ENCODE peak calls at places on chromosomes 11 and 22, in five cellular contexts. W is GM23338, T is heart right ventricle, N is cardiac fibroblast, M is OCI-LY7. S is an unnamed sample.

GRCh38 chr11:122178795-122179194 is 62.8 kb upstream of the BLID start:
- DNase-seq in M (no peak), W (no peak), N (peak; percentile 47), T (no peak), S (no peak)

GRCh38 chr11:31722754-31723153 is 88.4 kb downstream of the PAX6 start:
- DNase-seq in T (no peak), N (no peak), W (no peak), M (no peak), S (no peak)

GRCh38 chr11:84993386-84993785 is 633.8 kb downstream of the DLG2 start:
- DNase-seq in N (peak; percentile 36), M (peak; percentile 1), T (no peak), W (peak; percentile 75), S (no peak)

GRCh38 chr11:86977441-86978050 is 22.4 kb upstream of the FZD4 start:
- DNase-seq in W (no peak), T (peak; percentile 16), M (no peak), N (peak; percentile 18), S (no peak)

GRCh38 chr11:62546937-62547625 is 475 bp upstream of the AHNAK start:
- DNase-seq in N (peak; percentile 58), W (peak; percentile 60), T (no peak), M (no peak), S (no peak)

GRCh38 chr11:36251716-36252307 is 37.4 kb downstream of the COMMD9 start:
- DNase-seq in W (no peak), M (no peak), T (no peak), N (no peak), S (no peak)

GRCh38 chr11:126573325-126574076 is 218.0 kb downstream of the ST3GAL4 start:
- DNase-seq in W (peak; percentile 73), M (no peak), N (no peak), T (no peak), S (no peak)

GRCh38 chr11:26227311-26227710 is 104.6 kb upstream of the ANO3 start:
- DNase-seq in W (peak; percentile 22), M (peak; percentile 82), T (no peak), N (peak; percentile 96), S (peak; percentile 73)

GRCh38 chr11:79192836-79193235 is 248.0 kb downstream of the TENM4 start:
- DNase-seq in N (no peak), T (no peak), M (no peak), W (no peak), S (no peak)

GRCh38 chr22:37566903-37567798 is 6.9 kb downstream of the CDC42EP1 start:
- DNase-seq in W (peak; percentile 93), T (peak; percentile 79), M (peak; percentile 85), N (peak; percentile 67), S (no peak)

GRCh38 chr11:1168721-1169161 is 11.0 kb downstream of the MUC5AC start:
- DNase-seq in T (no peak), M (no peak), N (no peak), W (no peak), S (no peak)

GRCh38 chr11:2717561-2717960 is 17.8 kb upstream of the KCNQ1OT1 start:
- DNase-seq in N (no peak), T (no peak), W (no peak), M (no peak), S (no peak)

GRCh38 chr11:102226702-102227101 is 90.6 kb upstream of the BIRC3 start:
- DNase-seq in M (no peak), W (no peak), T (no peak), N (peak; percentile 77), S (no peak)

GRCh38 chr11:3219281-3219892 is 774 bp upstream of the MRGPRG start:
- DNase-seq in N (no peak), T (no peak), W (no peak), M (no peak), S (no peak)

GRCh38 chr11:3213659-3214419 is 4.8 kb downstream of the MRGPRG start:
- DNase-seq in N (no peak), W (peak; percentile 38), T (no peak), M (no peak), S (no peak)

GRCh38 chr11:78432058-78432515 is 14.5 kb upstream of the GAB2 start:
- DNase-seq in M (no peak), W (peak; percentile 60), N (peak; percentile 38), T (no peak), S (no peak)

GRCh38 chr11:44893250-44894216 is 57.1 kb downstream of the TP53I11 start:
- DNase-seq in M (no peak), N (peak; percentile 5), W (no peak), T (no peak), S (no peak)

GRCh38 chr11:73162196-73162740 is 20.1 kb upstream of the FCHSD2 start:
- DNase-seq in M (peak; percentile 28), W (no peak), T (no peak), N (peak; percentile 9), S (no peak)

GRCh38 chr22:18031670-18032454 is 7.5 kb upstream of the MICAL3 start:
- DNase-seq in W (no peak), T (no peak), N (peak; percentile 96), M (no peak), S (peak; percentile 92)

GRCh38 chr11:46065681-46066080 is 55.6 kb downstream of the PHF21A start:
- DNase-seq in W (no peak), N (no peak), T (no peak), M (no peak), S (no peak)

GRCh38 chr11:103892603-103893002 is 143.8 kb upstream of the DDI1 start:
- DNase-seq in W (no peak), M (no peak), T (no peak), N (peak; percentile 74), S (no peak)

GRCh38 chr22:38869663-38870062 is 2.4 kb downstream of the CBX6 start:
- DNase-seq in W (no peak), T (no peak), N (no peak), M (no peak), S (no peak)

GRCh38 chr11:70205049-70205725 is 2.1 kb downstream of the FADD start:
- DNase-seq in T (no peak), N (peak; percentile 40), W (no peak), M (no peak), S (no peak)

GRCh38 chr22:39598017-39598965 is 27.7 kb downstream of the CACNA1I start:
- DNase-seq in T (no peak), M (peak; percentile 73), W (peak; percentile 97), N (no peak), S (no peak)

GRCh38 chr22:41009222-41009948 is 58.2 kb downstream of the RBX1 start:
- DNase-seq in W (no peak), M (no peak), N (peak; percentile 82), T (no peak), S (no peak)

GRCh38 chr22:49106136-49106930 is 721.3 kb downstream of the BRD1 start:
- DNase-seq in T (no peak), N (no peak), M (no peak), W (no peak), S (no peak)

GRCh38 chr11:96278039-96278897 is 64.7 kb downstream of the MAML2 start:
- DNase-seq in N (no peak), W (no peak), T (no peak), M (no peak), S (no peak)

GRCh38 chr11:95729462-95729861 is 60.1 kb downstream of the FAM76B start:
- DNase-seq in M (no peak), W (no peak), N (no peak), T (no peak), S (no peak)

GRCh38 chr11:112159098-112159761 is 4.7 kb downstream of the IL18 start:
- DNase-seq in M (no peak), W (no peak), T (no peak), N (no peak), S (no peak)
- H3K4me3 ChIP-seq in M (no peak overlapping the region), W (no peak overlapping the region), T (no peak overlapping the region), N (no peak overlapping the region), S (no peak overlapping the region)

DNA sequence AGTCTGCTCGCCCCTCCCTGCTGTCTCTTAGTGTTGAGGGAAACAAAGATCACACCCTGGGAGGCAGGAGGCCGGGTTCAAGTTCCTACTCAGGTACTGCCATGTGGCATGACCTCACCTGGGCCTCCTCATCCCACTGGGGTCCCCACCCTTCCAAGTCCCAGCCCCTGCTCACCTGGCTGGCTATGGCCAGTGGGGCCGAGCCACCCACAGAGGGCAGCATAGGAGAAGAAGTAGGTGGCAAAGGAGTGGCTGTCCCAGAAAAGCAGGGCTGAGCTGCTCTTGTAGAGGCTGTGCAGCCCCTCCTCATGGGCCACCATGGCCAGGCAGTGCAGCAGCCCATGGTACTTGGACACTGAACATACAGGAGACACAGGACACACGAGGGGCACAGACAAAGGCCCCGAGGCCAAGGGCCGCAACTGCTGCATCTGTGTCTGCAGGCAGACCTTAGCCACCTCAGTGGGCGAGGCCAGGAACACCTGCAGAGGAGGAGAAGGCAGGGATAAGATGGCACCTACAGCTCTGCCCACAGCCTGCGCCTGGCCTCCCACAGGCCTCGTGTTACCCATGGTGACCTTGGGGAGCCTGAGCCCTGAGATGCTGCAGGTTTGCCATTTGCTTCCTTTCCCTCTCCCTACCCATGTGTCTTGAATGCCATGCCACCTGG is 50.6 kb upstream of the MPEG1 start:
- DNase-seq in T (no peak), W (peak; percentile 68), M (peak; percentile 84), N (no peak), S (no peak)
- TF ChIP-seq CTCF in T (peak; percentile 30), W (peak; percentile 82), M (peak; percentile 92), N (no peak), S (no peak)

DNA sequence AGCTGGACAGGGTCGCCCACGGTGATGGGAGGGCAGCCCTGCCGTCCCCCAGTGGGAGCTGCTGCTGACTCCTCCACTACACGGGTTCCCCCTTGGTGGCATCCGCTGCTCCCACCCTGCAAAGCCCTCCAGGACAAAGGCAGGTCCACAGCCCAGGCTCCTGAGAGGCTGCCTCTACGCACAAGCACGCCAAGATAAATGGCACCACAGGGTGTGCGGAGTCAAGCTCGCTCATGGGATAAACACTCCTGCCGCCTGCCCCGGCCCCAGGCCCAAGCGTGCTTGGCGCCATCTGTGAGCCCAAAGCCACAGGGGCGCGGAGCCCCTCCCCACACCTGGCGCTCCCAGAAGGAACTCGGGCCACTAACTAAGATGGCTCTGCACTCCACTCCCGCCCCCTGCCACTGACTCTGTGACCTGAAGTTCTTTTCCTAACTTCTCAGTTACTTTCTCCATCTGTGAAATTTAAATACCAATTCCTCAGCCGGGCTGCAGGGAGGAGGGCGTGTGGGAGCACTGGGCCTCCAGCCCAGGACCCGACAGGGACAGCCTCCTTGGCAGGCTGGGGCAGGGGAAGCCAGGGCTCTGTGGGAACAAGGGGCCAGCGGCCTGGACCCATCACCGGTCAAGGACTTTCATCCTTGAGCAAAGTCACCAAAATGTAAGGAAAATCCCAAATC is 14.9 kb downstream of the EHD1 start:
- DNase-seq in M (no peak), W (no peak), N (no peak), T (no peak), S (no peak)
- H3K4me3 ChIP-seq in M (peak overlapping the region; percentile 59), W (no peak overlapping the region), N (no peak overlapping the region), T (peak overlapping the region; percentile 19), S (no peak overlapping the region)

GRCh38 chr11:19553683-19554333 is 158.8 kb upstream of the NAV2 start:
- DNase-seq in N (peak; percentile 82), T (peak; percentile 78), W (peak; percentile 93), M (peak; percentile 81), S (no peak)
- TF ChIP-seq CTCF in N (peak; percentile 79), T (peak; percentile 85), W (peak; percentile 86), M (peak; percentile 96), S (peak; percentile 74)

GRCh38 chr11:68837583-68838571 is 3.8 kb downstream of the CPT1A start:
- DNase-seq in N (no peak), W (no peak), T (no peak), M (no peak), S (no peak)
- H3K4me3 ChIP-seq in N (no peak overlapping the region), W (no peak overlapping the region), T (peak overlapping the region; percentile 84), M (no peak overlapping the region), S (no peak overlapping the region)

GRCh38 chr11:116249561-116249960 is 523.2 kb downstream of the BUD13 start:
- DNase-seq in M (no peak), W (peak; percentile 29), N (no peak), T (no peak), S (no peak)
- TF ChIP-seq CTCF in M (peak; percentile 48), W (no peak), N (no peak), T (no peak), S (no peak)

S was measured in AG04449.